ENCODE peak calls at places on chromosomes 4 and X, in seven cellular contexts. One of them, this sample, is unnamed.

GRCh38 chrX:112867570-112867969 is 26.9 kb upstream of the AMOT start:
- DNase-seq in WTC11: no peak
- DNase-seq in astrocyte of the spinal cord: no peak
- DNase-seq in cardiac muscle cell: no peak
- DNase-seq in GM13977: no peak
- DNase-seq in GM20000: no peak
- DNase-seq in heart right ventricle: no peak
- DNase-seq in this sample: no peak

GRCh38 chrX:132636080-132636479 is 147.2 kb upstream of the MBNL3 start:
- DNase-seq in GM20000: no peak
- DNase-seq in heart right ventricle: no peak
- DNase-seq in cardiac muscle cell: no peak
- DNase-seq in WTC11: no peak
- DNase-seq in GM13977: no peak
- DNase-seq in astrocyte of the spinal cord: peak
- DNase-seq in this sample: no peak

GRCh38 chr4:187840814-187841213 is 154.8 kb upstream of the ZFP42 start:
- DNase-seq in WTC11: no peak
- DNase-seq in cardiac muscle cell: no peak
- DNase-seq in GM20000: no peak
- DNase-seq in heart right ventricle: no peak
- DNase-seq in astrocyte of the spinal cord: no peak
- DNase-seq in GM13977: no peak
- DNase-seq in this sample: no peak

GRCh38 chrX:24759786-24760185 is 66.1 kb downstream of the POLA1 start:
- DNase-seq in astrocyte of the spinal cord: no peak
- DNase-seq in cardiac muscle cell: no peak
- DNase-seq in GM13977: no peak
- DNase-seq in heart right ventricle: no peak
- DNase-seq in GM20000: no peak
- DNase-seq in WTC11: no peak
- DNase-seq in this sample: no peak

GRCh38 chrX:21373637-21374162 is 518 bp upstream of the CNKSR2 start:
- DNase-seq in GM13977: peak
- DNase-seq in cardiac muscle cell: no peak
- DNase-seq in GM20000: no peak
- DNase-seq in astrocyte of the spinal cord: no peak
- DNase-seq in WTC11: no peak
- DNase-seq in heart right ventricle: no peak
- DNase-seq in this sample: no peak

GRCh38 chrX:123422875-123423274 is 238.8 kb downstream of the GRIA3 start:
- DNase-seq in GM13977: peak
- DNase-seq in WTC11: peak
- DNase-seq in astrocyte of the spinal cord: peak
- DNase-seq in cardiac muscle cell: peak
- DNase-seq in GM20000: no peak
- DNase-seq in heart right ventricle: peak
- DNase-seq in this sample: no peak

GRCh38 chr4:184485279-184485678 is 10.9 kb upstream of the IRF2 start:
- DNase-seq in GM13977: no peak
- DNase-seq in astrocyte of the spinal cord: no peak
- DNase-seq in cardiac muscle cell: no peak
- DNase-seq in heart right ventricle: no peak
- DNase-seq in GM20000: no peak
- DNase-seq in WTC11: no peak
- DNase-seq in this sample: no peak

GRCh38 chrX:2452317-2452784 is 48.4 kb downstream of the DHRSX start:
- DNase-seq in GM13977: no peak
- DNase-seq in GM20000: no peak
- DNase-seq in astrocyte of the spinal cord: no peak
- DNase-seq in cardiac muscle cell: no peak
- DNase-seq in WTC11: no peak
- DNase-seq in heart right ventricle: no peak
- DNase-seq in this sample: peak

GRCh38 chr4:67713531-67714247 is 12.7 kb upstream of the UBA6 start:
- DNase-seq in WTC11: no peak
- DNase-seq in GM20000: no peak
- DNase-seq in astrocyte of the spinal cord: peak
- DNase-seq in cardiac muscle cell: no peak
- DNase-seq in heart right ventricle: no peak
- DNase-seq in GM13977: no peak
- DNase-seq in this sample: no peak

GRCh38 chr4:140188975-140189374 is 35.0 kb upstream of the MAML3 start:
- DNase-seq in WTC11: no peak
- DNase-seq in GM20000: no peak
- DNase-seq in astrocyte of the spinal cord: peak
- DNase-seq in GM13977: no peak
- DNase-seq in cardiac muscle cell: peak
- DNase-seq in heart right ventricle: no peak
- DNase-seq in this sample: no peak

GRCh38 chrX:50622751-50623150 is 152.1 kb upstream of the DGKK start:
- DNase-seq in GM13977: no peak
- DNase-seq in GM20000: no peak
- DNase-seq in heart right ventricle: no peak
- DNase-seq in astrocyte of the spinal cord: no peak
- DNase-seq in cardiac muscle cell: no peak
- DNase-seq in WTC11: no peak
- DNase-seq in this sample: no peak

GRCh38 chrX:107574054-107574683 is 54.1 kb upstream of the PRPS1 start:
- DNase-seq in astrocyte of the spinal cord: peak
- DNase-seq in heart right ventricle: no peak
- DNase-seq in GM13977: no peak
- DNase-seq in GM20000: no peak
- DNase-seq in WTC11: no peak
- DNase-seq in cardiac muscle cell: no peak
- DNase-seq in this sample: no peak

GRCh38 chr4:3340703-3341088 is 47.9 kb downstream of the RGS12 start:
- DNase-seq in GM20000: no peak
- DNase-seq in GM13977: no peak
- DNase-seq in heart right ventricle: no peak
- DNase-seq in WTC11: no peak
- DNase-seq in astrocyte of the spinal cord: no peak
- DNase-seq in cardiac muscle cell: no peak
- DNase-seq in this sample: peak

GRCh38 chrX:9942086-9942485 is 25.1 kb upstream of the CLDN34 start:
- DNase-seq in heart right ventricle: no peak
- DNase-seq in astrocyte of the spinal cord: no peak
- DNase-seq in WTC11: no peak
- DNase-seq in cardiac muscle cell: no peak
- DNase-seq in GM20000: peak
- DNase-seq in GM13977: peak
- DNase-seq in this sample: no peak

GRCh38 chr4:3404546-3404945 is 37.2 kb upstream of the HGFAC start:
- DNase-seq in GM20000: no peak
- DNase-seq in heart right ventricle: no peak
- DNase-seq in WTC11: no peak
- DNase-seq in GM13977: no peak
- DNase-seq in cardiac muscle cell: no peak
- DNase-seq in astrocyte of the spinal cord: no peak
- DNase-seq in this sample: no peak

GRCh38 chr4:168514249-168514852 is 17.5 kb downstream of the PALLD start:
- DNase-seq in GM13977: peak
- DNase-seq in heart right ventricle: no peak
- DNase-seq in astrocyte of the spinal cord: peak
- DNase-seq in GM20000: peak
- DNase-seq in cardiac muscle cell: peak
- DNase-seq in WTC11: no peak
- DNase-seq in this sample: no peak

GRCh38 chr4:168070903-168071302 is 21.4 kb upstream of the ANXA10 start:
- DNase-seq in GM13977: no peak
- DNase-seq in WTC11: no peak
- DNase-seq in GM20000: no peak
- DNase-seq in astrocyte of the spinal cord: peak
- DNase-seq in cardiac muscle cell: no peak
- DNase-seq in heart right ventricle: no peak
- DNase-seq in this sample: no peak

GRCh38 chr4:142886566-142886965 is 40.5 kb upstream of the INPP4B start:
- DNase-seq in GM20000: no peak
- DNase-seq in heart right ventricle: no peak
- DNase-seq in cardiac muscle cell: peak
- DNase-seq in GM13977: no peak
- DNase-seq in WTC11: no peak
- DNase-seq in astrocyte of the spinal cord: no peak
- DNase-seq in this sample: no peak

GRCh38 chrX:16445166-16445752 is 204.7 kb upstream of the S100G start:
- DNase-seq in WTC11: peak
- DNase-seq in GM13977: peak
- DNase-seq in cardiac muscle cell: peak
- DNase-seq in astrocyte of the spinal cord: peak
- DNase-seq in heart right ventricle: no peak
- DNase-seq in GM20000: peak
- DNase-seq in this sample: no peak

DNA sequence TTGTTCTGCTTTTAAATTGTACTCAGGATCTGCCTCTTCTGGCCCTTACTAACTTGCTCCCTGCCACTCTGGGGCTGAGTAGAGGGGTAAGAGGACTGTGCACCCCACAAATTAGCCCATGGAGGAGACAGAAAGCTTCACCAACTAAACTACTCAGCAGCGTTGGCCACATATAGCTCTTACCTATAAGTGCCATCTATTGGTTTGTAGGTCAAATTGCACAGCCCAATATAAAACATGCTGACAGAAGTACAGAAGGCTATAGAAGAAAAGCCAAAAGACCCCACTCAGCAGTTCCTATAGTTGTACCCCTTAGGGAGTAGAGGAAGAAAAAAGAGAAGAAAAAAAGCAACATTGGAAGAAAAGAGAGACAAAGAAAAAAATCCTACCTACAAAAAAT is 341.2 kb upstream of the FMR1 start:
- DNase-seq in astrocyte of the spinal cord: no peak
- DNase-seq in GM13977: no peak
- DNase-seq in WTC11: no peak
- DNase-seq in GM20000: no peak
- DNase-seq in heart right ventricle: no peak
- DNase-seq in cardiac muscle cell: peak
- DNase-seq in this sample: no peak
- TF ChIP-seq CTCF in astrocyte of the spinal cord: no peak
- TF ChIP-seq CTCF in GM13977: no peak
- TF ChIP-seq CTCF in WTC11: no peak
- TF ChIP-seq CTCF in GM20000: no peak
- TF ChIP-seq CTCF in heart right ventricle: no peak
- TF ChIP-seq CTCF in cardiac muscle cell: no peak
- TF ChIP-seq CTCF in this sample: no peak

DNA sequence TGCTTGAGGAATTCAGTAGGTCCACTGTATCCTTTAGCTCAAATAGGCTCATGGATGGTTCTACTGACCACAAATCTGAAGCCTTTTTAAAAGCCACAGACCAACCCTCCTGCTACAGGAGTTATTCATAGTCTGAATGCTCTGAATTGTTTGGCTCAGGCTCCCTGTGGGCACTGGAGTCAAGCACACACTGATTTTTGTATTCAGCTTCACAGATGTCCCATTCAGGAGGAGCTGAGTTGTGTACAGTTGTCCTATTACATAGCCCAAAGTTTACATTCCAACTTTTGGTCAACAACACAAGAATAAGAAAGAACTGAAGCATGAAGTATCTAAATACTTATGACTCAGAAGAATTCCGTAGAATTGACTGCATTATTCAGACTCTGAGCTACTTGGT is 243.9 kb downstream of the UNC5C start:
- DNase-seq in cardiac muscle cell: peak
- DNase-seq in astrocyte of the spinal cord: peak
- DNase-seq in GM20000: no peak
- DNase-seq in WTC11: no peak
- DNase-seq in GM13977: no peak
- DNase-seq in heart right ventricle: no peak
- DNase-seq in this sample: no peak
- TF ChIP-seq CTCF in cardiac muscle cell: no peak
- TF ChIP-seq CTCF in astrocyte of the spinal cord: no peak
- TF ChIP-seq CTCF in GM20000: no peak
- TF ChIP-seq CTCF in WTC11: no peak
- TF ChIP-seq CTCF in GM13977: no peak
- TF ChIP-seq CTCF in heart right ventricle: no peak
- TF ChIP-seq CTCF in this sample: no peak

GRCh38 chr4:8940792-8941491 is 69.3 kb upstream of the HMX1 start:
- DNase-seq in GM20000: no peak
- DNase-seq in heart right ventricle: no peak
- DNase-seq in WTC11: peak
- DNase-seq in astrocyte of the spinal cord: no peak
- DNase-seq in GM13977: no peak
- DNase-seq in cardiac muscle cell: peak
- DNase-seq in this sample: no peak
- TF ChIP-seq CTCF in GM20000: no peak
- TF ChIP-seq CTCF in heart right ventricle: no peak
- TF ChIP-seq CTCF in WTC11: no peak
- TF ChIP-seq CTCF in astrocyte of the spinal cord: no peak
- TF ChIP-seq CTCF in GM13977: no peak
- TF ChIP-seq CTCF in cardiac muscle cell: no peak
- TF ChIP-seq CTCF in this sample: no peak

DNA sequence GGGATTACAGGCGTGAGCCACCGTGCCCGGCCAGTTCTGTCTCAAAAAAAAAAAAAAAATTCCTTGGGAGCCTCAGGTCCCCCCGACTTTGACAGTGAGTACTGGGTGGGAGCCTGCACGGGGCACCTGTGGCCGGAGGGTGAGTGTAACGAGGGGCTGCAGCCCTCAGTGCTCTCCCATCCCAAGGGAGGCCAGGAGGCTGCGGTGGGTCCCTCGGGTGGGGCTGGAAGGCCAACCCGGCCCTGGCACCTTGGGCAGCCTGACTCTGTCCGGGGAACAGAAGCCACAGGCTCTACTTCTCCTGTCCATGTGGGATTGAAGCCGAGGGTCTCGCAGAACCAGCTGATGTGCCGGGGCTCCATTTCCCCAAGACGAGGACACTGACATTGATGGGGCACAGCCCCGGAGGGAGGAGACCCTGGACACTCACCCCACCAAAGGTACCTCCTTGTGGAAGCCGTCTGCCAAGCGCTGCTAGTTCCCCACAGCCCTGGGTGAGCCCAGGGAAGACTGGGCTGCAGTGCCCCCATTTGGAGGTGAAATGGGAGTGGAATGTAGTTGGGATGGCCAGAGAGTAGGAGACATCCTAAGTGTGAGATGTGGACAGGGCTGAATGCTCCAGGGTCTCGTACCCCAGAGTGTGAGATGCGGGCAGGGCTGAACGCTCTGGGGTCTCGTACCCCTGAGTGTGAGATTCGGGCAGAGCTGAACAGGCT is 2.3 kb upstream of the SLC26A1 start:
- DNase-seq in WTC11: no peak
- DNase-seq in GM20000: no peak
- DNase-seq in astrocyte of the spinal cord: no peak
- DNase-seq in GM13977: no peak
- DNase-seq in heart right ventricle: no peak
- DNase-seq in cardiac muscle cell: no peak
- DNase-seq in this sample: no peak
- TF ChIP-seq CTCF in WTC11: no peak
- TF ChIP-seq CTCF in GM20000: no peak
- TF ChIP-seq CTCF in astrocyte of the spinal cord: no peak
- TF ChIP-seq CTCF in GM13977: no peak
- TF ChIP-seq CTCF in heart right ventricle: no peak
- TF ChIP-seq CTCF in cardiac muscle cell: peak
- TF ChIP-seq CTCF in this sample: no peak